ENCODE peak calls at places on chromosomes 7 and 10, in seven cellular contexts. R is NT2/D1; Y is fibroblast of lung; O is T-helper 17 cell; X is effector memory CD4-positive, alpha-beta T cell; B is left ventricle myocardium inferior; V is body of pancreas. E is an unnamed sample. For H3K9me3, the result is how much of the 10 kb centered on the place peaks cover.

GRCh38 chr10:120984221-120984620 is 133.1 kb downstream of the WDR11 start:
- DNase-seq in V (no peak), B (no peak), O (no peak), Y (no peak), R (no peak), X (no peak), E (no peak)

GRCh38 chr10:114157912-114158311 is 16.1 kb downstream of the CCDC186 start:
- DNase-seq in B (no peak), X (no peak), O (no peak), Y (no peak), R (no peak), V (no peak), E (no peak)

GRCh38 chr7:157675427-157675930 is 338.7 kb downstream of the DNAJB6 start:
- DNase-seq in V (no peak), Y (no peak), R (no peak), O (no peak), X (no peak), B (no peak), E (no peak)

GRCh38 chr10:58385784-58386112 is 538 bp downstream of the TFAM start:
- DNase-seq in V (peak), X (no peak), Y (peak), B (no peak), R (no peak), O (no peak), E (peak)

GRCh38 chr7:55251313-55251712 is 113.8 kb upstream of the LANCL2 start:
- DNase-seq in Y (no peak), B (no peak), R (no peak), O (no peak), V (no peak), X (no peak), E (no peak)

GRCh38 chr7:20785211-20786048 is 1.3 kb downstream of the SP8 start:
- DNase-seq in X (no peak), B (no peak), O (no peak), R (no peak), V (peak), Y (no peak), E (peak)

GRCh38 chr10:89134963-89135362 is 72.2 kb downstream of the CH25H start:
- DNase-seq in B (no peak), R (no peak), Y (no peak), X (no peak), O (no peak), V (no peak), E (no peak)

GRCh38 chr10:124641282-124642075 is 102.7 kb downstream of the FAM53B start:
- DNase-seq in O (no peak), B (peak), V (no peak), X (no peak), R (no peak), Y (peak), E (no peak)

GRCh38 chr7:68770649-68771048 is 827.6 kb upstream of the AUTS2 start:
- DNase-seq in X (no peak), O (no peak), V (peak), B (peak), R (no peak), Y (no peak), E (no peak)

GRCh38 chr7:75892634-75893272 is 13.9 kb downstream of the RHBDD2 start:
- DNase-seq in Y (peak), X (no peak), R (no peak), B (peak), V (no peak), O (no peak), E (no peak)

GRCh38 chr10:133274751-133275682 is 1.7 kb downstream of the ADAM8 start:
- DNase-seq in V (no peak), O (peak), R (no peak), X (peak), B (no peak), Y (peak), E (no peak)

GRCh38 chr7:12458520-12459131 is 55.0 kb upstream of the VWDE start:
- DNase-seq in X (no peak), O (no peak), V (no peak), R (no peak), B (no peak), Y (peak), E (peak)

GRCh38 chr10:33066558-33067236 is 108.7 kb upstream of the ITGB1 start:
- DNase-seq in Y (peak), V (no peak), X (no peak), O (no peak), B (no peak), R (no peak), E (no peak)

GRCh38 chr7:45698527-45699309 is 124.5 kb downstream of the ADCY1 start:
- DNase-seq in O (no peak), R (no peak), B (no peak), Y (no peak), X (no peak), V (peak), E (peak)

GRCh38 chr10:82576093-82576492 is 701.1 kb downstream of the NRG3 start:
- DNase-seq in Y (no peak), V (no peak), R (no peak), X (no peak), B (no peak), O (no peak), E (no peak)

DNA sequence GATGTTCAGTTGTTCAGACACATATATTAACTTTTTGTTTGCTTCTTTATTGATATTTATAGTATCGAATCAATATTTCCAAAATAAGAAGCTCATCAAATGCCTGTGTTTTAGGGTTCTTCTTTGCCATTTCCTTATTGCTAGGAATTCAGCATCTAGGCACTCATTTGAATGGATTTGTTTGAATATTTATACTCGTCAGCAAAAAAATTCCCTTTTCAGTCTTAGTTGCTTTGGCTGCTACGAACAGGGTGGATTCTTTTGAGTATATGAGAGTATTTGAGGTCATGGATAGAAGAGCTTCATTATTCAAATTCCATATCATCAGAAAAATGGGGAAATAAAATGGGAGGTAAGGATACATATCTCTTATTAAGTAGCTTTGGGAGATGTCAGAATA is 706.9 kb downstream of the NRG3 start:
- DNase-seq in V (no peak), Y (no peak), X (no peak), O (no peak), B (no peak), R (no peak), E (no peak)
- H3K9me3 ChIP-seq in V (under half), Y (under half), X (under half), O (under half), B (under half), R (under half), E (under half)

DNA sequence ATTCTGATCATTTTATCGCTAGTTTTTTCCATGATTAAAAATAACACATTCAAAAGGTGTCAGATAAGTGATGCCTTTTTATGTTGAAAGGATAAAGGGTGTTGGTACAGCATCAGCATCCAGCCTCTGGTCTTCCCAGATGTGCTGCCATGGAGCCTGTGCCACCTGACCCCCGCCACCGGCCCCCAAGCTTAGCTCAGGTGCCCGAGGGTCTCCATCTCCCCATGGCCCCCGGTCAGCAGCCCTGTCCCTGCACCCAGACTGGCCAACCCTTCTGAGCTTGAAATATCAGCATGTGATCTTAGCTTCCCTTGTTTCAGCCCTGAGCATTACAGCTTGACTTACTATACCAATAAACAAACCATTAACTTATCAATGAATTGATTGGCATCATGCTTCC is 24.6 kb downstream of the PFKP start:
- DNase-seq in X (no peak), V (no peak), Y (no peak), O (no peak), R (no peak), B (no peak), E (no peak)
- H3K9me3 ChIP-seq in X (under half), V (under half), Y (under half), O (under half), R (under half), B (under half), E (under half)

DNA sequence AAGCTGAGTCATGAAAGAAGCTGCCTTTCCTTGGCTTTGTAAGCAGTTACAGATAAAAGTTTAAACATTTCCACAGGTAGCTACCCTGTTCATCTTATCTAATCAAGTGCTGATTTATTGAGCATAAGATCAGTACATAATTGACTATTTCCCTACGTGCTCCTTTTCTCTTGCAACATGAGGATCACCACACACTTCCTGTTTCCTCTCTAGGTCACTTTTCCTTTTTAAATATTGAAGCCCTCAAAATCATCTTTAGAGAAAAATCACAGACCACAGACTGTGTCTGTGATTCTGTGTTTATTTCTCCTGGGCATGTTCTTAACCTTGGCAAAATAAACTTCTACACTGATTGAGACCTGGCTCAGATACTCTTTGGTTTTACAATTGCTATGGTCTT is 69.5 kb downstream of the ZNF37A start:
- DNase-seq in R (no peak), V (no peak), B (no peak), O (no peak), Y (no peak), X (no peak), E (no peak)
- H3K9me3 ChIP-seq in R (under half), V (under half), B (under half), O (under half), Y (under half), X (under half), E (under half)

GRCh38 chr10:75751232-75751631 is 319.8 kb downstream of the LRMDA start:
- DNase-seq in O (no peak), R (no peak), V (no peak), X (no peak), B (no peak), Y (no peak), E (no peak)
- H3K9me3 ChIP-seq in O (under half), R (under half), V (under half), X (under half), B (under half), Y (under half), E (under half)

DNA sequence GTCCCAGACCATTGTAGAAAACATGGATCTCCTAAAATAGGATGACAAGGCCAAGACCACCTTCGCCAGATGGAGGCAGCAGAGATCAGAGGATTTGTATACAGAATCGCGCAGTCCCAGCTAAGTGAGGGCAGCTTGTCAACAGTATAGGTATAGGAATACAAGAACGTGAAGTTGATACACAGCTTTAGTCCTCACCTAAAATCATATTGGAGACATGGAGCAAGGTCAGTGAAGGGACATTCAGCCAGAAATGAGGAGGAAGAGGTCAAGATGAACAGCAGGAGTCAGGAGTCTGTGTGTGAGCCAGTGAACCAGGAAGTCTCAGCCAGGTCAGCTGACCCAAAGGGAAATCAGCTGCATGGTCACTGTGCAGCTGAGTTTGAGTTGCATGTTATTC is 263.4 kb upstream of the PRKCQ start:
- DNase-seq in X (no peak), O (no peak), R (no peak), Y (no peak), V (no peak), B (no peak), E (no peak)
- H3K9me3 ChIP-seq in X (under half), O (under half), R (under half), Y (under half), V (under half), B (under half), E (under half)

GRCh38 chr10:38143587-38143986 is 49.5 kb downstream of the ZNF37A start:
- DNase-seq in V (no peak), X (no peak), B (no peak), R (no peak), O (no peak), Y (no peak), E (no peak)
- H3K9me3 ChIP-seq in V (under half), X (under half), B (under half), R (under half), O (under half), Y (under half), E (under half)

DNA sequence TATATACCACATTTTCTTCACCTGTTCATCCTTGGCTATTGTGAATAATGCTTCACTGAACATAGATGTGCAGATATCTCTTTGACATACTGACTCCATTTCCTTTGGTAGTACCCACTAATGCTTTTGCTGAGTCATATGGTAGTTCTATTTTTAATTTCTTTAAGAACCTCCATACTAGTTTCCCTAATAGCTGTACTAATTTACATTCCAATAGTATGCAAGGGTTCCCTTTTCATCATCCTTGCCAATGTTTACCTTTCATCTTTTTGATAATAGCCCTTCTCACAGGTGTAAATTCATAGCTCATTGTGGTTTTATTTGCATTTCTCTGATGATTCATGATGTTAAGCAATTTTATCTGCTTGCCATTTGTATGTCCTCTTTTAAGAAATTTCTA is 159.9 kb downstream of the CALCR start:
- DNase-seq in O (no peak), R (no peak), B (no peak), V (no peak), X (no peak), Y (no peak), E (no peak)
- H3K9me3 ChIP-seq in O (under half), R (under half), B (under half), V (under half), X (under half), Y (under half), E (under half)

DNA sequence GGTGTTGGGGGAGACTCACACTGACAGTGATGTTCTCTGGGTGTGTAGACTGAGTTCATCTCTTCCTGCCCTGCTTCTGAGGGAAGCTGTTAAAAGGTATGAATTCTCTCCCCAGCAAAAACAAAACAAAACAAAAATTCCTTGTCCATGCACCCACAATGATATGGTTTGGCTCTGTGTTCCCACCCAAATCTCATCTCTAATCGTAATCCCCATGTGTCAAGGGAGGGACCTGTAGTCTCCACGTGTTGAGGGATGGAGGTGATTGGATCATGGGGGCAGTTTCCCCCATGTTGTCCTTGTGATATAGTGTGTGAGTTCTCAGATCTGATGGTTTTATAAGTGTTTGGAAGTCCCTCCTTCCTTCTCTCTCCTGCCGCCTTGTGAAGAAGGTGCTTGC is 245.5 kb downstream of the GALNT17 start:
- DNase-seq in O (no peak), X (no peak), R (no peak), Y (no peak), B (no peak), V (no peak), E (no peak)
- H3K9me3 ChIP-seq in O (under half), X (under half), R (under half), Y (under half), B (under half), V (under half), E (under half)

DNA sequence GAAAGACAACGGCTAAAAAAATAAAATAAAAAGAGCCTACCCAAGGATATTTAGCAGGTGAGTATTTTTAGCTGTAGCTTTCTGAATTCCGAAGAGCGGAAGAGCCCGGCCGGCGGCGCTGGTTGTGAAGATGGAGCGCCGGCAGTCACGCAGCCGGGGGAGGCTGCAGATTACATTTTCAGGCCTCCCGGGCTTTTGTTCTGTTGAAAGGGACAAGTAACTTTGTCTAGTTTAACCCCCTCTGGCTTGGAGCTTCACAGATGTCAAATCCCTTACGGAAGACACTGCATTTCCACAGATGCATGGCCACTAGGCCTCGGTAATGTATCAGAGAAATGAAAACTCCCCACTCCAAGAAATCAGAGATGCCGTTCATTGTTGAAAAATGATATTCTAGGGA is 497.6 kb upstream of the MKI67 start:
- DNase-seq in R (no peak), Y (no peak), X (no peak), V (no peak), O (no peak), B (no peak), E (no peak)
- H3K9me3 ChIP-seq in R (under half), Y (under half), X (under half), V (under half), O (under half), B (under half), E (under half)